ENCODE peak calls at places on chromosomes 2 and 18, in ten cellular contexts. J is ovary, X is K562, T is brain microvascular endothelial cell, U is tibial artery, Z is mucosa of descending colon, A is psoas muscle, W is nephron progenitor cell, G is progenitor cell of endocrine pancreas, K is fibroblast of villous mesenchyme. B is an unnamed sample.

GRCh38 chr18:29018976-29019375 is 842.0 kb upstream of the CDH2 start:
- DNase-seq in J (no peak), X (no peak), T (no peak), U (no peak), Z (no peak), A (no peak), W (no peak), G (no peak), K (no peak), B (no peak)

GRCh38 chr2:200373973-200374416 is 67.5 kb downstream of the SPATS2L start:
- DNase-seq in J (no peak), X (no peak), T (no peak), U (no peak), Z (no peak), A (no peak), W (no peak), G (no peak), K (no peak), B (peak)

GRCh38 chr2:238228700-238229099 is 11.1 kb downstream of the HES6 start:
- DNase-seq in J (no peak), X (no peak), T (no peak), U (no peak), Z (no peak), A (no peak), W (no peak), G (no peak), K (peak), B (no peak)

GRCh38 chr2:207836526-207837133 is 66.9 kb upstream of the FZD5 start:
- DNase-seq in J (no peak), X (no peak), T (no peak), U (no peak), Z (no peak), A (no peak), W (no peak), G (no peak), K (no peak), B (no peak)

GRCh38 chr18:53115876-53116585 is 776.0 kb downstream of the DCC start:
- DNase-seq in J (no peak), X (no peak), T (no peak), U (no peak), Z (no peak), A (no peak), W (no peak), G (no peak), K (no peak), B (no peak)

GRCh38 chr2:24821433-24821891 is 28.2 kb downstream of the CENPO start:
- DNase-seq in J (no peak), X (no peak), T (no peak), U (no peak), Z (peak), A (no peak), W (no peak), G (no peak), K (no peak), B (no peak)

GRCh38 chr2:46635442-46635841 is 156.1 kb downstream of the TMEM247 start:
- DNase-seq in J (no peak), X (no peak), T (no peak), U (no peak), Z (no peak), A (no peak), W (no peak), G (no peak), K (no peak), B (no peak)

GRCh38 chr2:12173271-12173942 is 427.0 kb downstream of the LPIN1 start:
- DNase-seq in J (no peak), X (no peak), T (no peak), U (no peak), Z (no peak), A (no peak), W (no peak), G (no peak), K (no peak), B (no peak)

GRCh38 chr2:83081835-83082522 is 1377.1 kb downstream of the SUCLG1 start:
- DNase-seq in J (no peak), X (peak), T (peak), U (no peak), Z (no peak), A (no peak), W (no peak), G (no peak), K (peak), B (no peak)

GRCh38 chr2:118670868-118671267 is 176.6 kb downstream of the EN1 start:
- DNase-seq in J (no peak), X (no peak), T (peak), U (no peak), Z (no peak), A (no peak), W (no peak), G (no peak), K (peak), B (no peak)

GRCh38 chr2:47056875-47057731 is 98.0 kb downstream of the STPG4 start:
- DNase-seq in J (no peak), X (no peak), T (no peak), U (no peak), Z (peak), A (peak), W (no peak), G (no peak), K (peak), B (peak)

GRCh38 chr2:38076710-38077430 is 919 bp upstream of the CYP1B1 start:
- DNase-seq in J (peak), X (peak), T (peak), U (peak), Z (peak), A (peak), W (peak), G (peak), K (peak), B (peak)

GRCh38 chr2:73255907-73256617 is 22.0 kb downstream of the CCT7 start:
- DNase-seq in J (no peak), X (no peak), T (no peak), U (no peak), Z (no peak), A (no peak), W (no peak), G (no peak), K (no peak), B (no peak)

GRCh38 chr2:19675856-19676460 is 225.8 kb downstream of the TTC32 start:
- DNase-seq in J (no peak), X (no peak), T (no peak), U (no peak), Z (no peak), A (no peak), W (no peak), G (no peak), K (peak), B (no peak)

GRCh38 chr2:161077367-161078210 is 82.6 kb upstream of the TANK start:
- DNase-seq in J (no peak), X (no peak), T (peak), U (no peak), Z (no peak), A (no peak), W (no peak), G (no peak), K (no peak), B (peak)

GRCh38 chr2:217974389-217975005 is 28.3 kb downstream of the TNS1 start:
- DNase-seq in J (no peak), X (no peak), T (no peak), U (peak), Z (no peak), A (no peak), W (no peak), G (no peak), K (no peak), B (no peak)

GRCh38 chr18:48706630-48707206 is 167.9 kb downstream of the CTIF start:
- DNase-seq in J (no peak), X (no peak), T (no peak), U (no peak), Z (no peak), A (no peak), W (no peak), G (no peak), K (no peak), B (no peak)

GRCh38 chr2:178128836-178129630 is 16.8 kb downstream of the RBM45 start:
- DNase-seq in J (no peak), X (no peak), T (peak), U (no peak), Z (no peak), A (no peak), W (no peak), G (no peak), K (peak), B (no peak)

GRCh38 chr2:95274291-95275150 is at the start of gene PROM2:
- DNase-seq in J (no peak), X (no peak), T (no peak), U (peak), Z (peak), A (peak), W (no peak), G (peak), K (no peak), B (no peak)

GRCh38 chr2:201806442-201806841 is at the start of gene CDK15:
- DNase-seq in J (peak), X (no peak), T (peak), U (no peak), Z (no peak), A (no peak), W (no peak), G (no peak), K (peak), B (no peak)

GRCh38 chr2:202609381-202610145 is 25.2 kb upstream of the FAM117B start:
- DNase-seq in J (no peak), X (no peak), T (no peak), U (no peak), Z (no peak), A (no peak), W (no peak), G (no peak), K (no peak), B (peak)

GRCh38 chr2:119678021-119678656 is 862 bp upstream of the TMEM177 start:
- DNase-seq in J (no peak), X (no peak), T (no peak), U (no peak), Z (peak), A (no peak), W (no peak), G (no peak), K (no peak), B (no peak)

GRCh38 chr2:64831977-64832328 is 157.2 kb upstream of the SLC1A4 start:
- DNase-seq in J (no peak), X (no peak), T (no peak), U (no peak), Z (no peak), A (no peak), W (no peak), G (no peak), K (no peak), B (no peak)

GRCh38 chr2:191885103-191885502 is 38.2 kb upstream of the CAVIN2 start:
- DNase-seq in J (no peak), X (no peak), T (no peak), U (no peak), Z (no peak), A (no peak), W (no peak), G (no peak), K (no peak), B (no peak)

GRCh38 chr2:127695491-127696472 is 5.5 kb upstream of the SFT2D3 start:
- DNase-seq in J (no peak), X (no peak), T (peak), U (peak), Z (no peak), A (peak), W (peak), G (no peak), K (peak), B (peak)

GRCh38 chr2:129058981-129059380 is 740.3 kb upstream of the HS6ST1 start:
- DNase-seq in J (no peak), X (no peak), T (no peak), U (no peak), Z (no peak), A (no peak), W (no peak), G (no peak), K (no peak), B (no peak)

GRCh38 chr2:170573660-170574059 is 141.5 kb upstream of the SP5 start:
- DNase-seq in J (no peak), X (no peak), T (no peak), U (no peak), Z (no peak), A (no peak), W (no peak), G (no peak), K (no peak), B (no peak)
- TF ChIP-seq CTCF in J (no peak), X (no peak), T (no peak), U (no peak), Z (no peak), A (no peak), W (no peak), G (no peak), K (no peak), B (no peak)

GRCh38 chr2:159117658-159118057 is 149.2 kb downstream of the TANC1 start:
- DNase-seq in J (no peak), X (no peak), T (no peak), U (no peak), Z (no peak), A (no peak), W (no peak), G (no peak), K (no peak), B (no peak)

GRCh38 chr2:159116922-159117321 is 148.5 kb downstream of the TANC1 start:
- DNase-seq in J (no peak), X (no peak), T (no peak), U (no peak), Z (no peak), A (no peak), W (no peak), G (no peak), K (no peak), B (no peak)

GRCh38 chr2:159118115-159118858 is 149.8 kb downstream of the TANC1 start:
- DNase-seq in J (peak), X (peak), T (peak), U (peak), Z (peak), A (peak), W (peak), G (peak), K (peak), B (peak)

GRCh38 chr2:159119652-159120257 is 151.3 kb downstream of the TANC1 start:
- DNase-seq in J (no peak), X (no peak), T (no peak), U (no peak), Z (no peak), A (no peak), W (no peak), G (no peak), K (peak), B (no peak)

GRCh38 chr2:159118859-159119510 is 150.5 kb downstream of the TANC1 start:
- DNase-seq in J (no peak), X (no peak), T (no peak), U (no peak), Z (no peak), A (no peak), W (no peak), G (no peak), K (no peak), B (no peak)
- TF ChIP-seq CTCF in J (no peak), X (no peak), T (no peak), U (no peak), Z (no peak), A (peak), W (peak), G (no peak), K (no peak), B (peak)

GRCh38 chr2:181952413-181953226 is 33.0 kb upstream of the PPP1R1C start:
- DNase-seq in J (no peak), X (no peak), T (no peak), U (no peak), Z (no peak), A (no peak), W (no peak), G (no peak), K (peak), B (no peak)

GRCh38 chr2:181957668-181958067 is 28.0 kb upstream of the PPP1R1C start:
- DNase-seq in J (no peak), X (no peak), T (no peak), U (no peak), Z (no peak), A (no peak), W (no peak), G (no peak), K (no peak), B (no peak)

GRCh38 chr2:181953773-181954537 is 31.7 kb upstream of the PPP1R1C start:
- DNase-seq in J (peak), X (peak), T (peak), U (no peak), Z (no peak), A (peak), W (peak), G (peak), K (peak), B (peak)

GRCh38 chr2:181955010-181955409 is 30.6 kb upstream of the PPP1R1C start:
- DNase-seq in J (no peak), X (no peak), T (peak), U (no peak), Z (no peak), A (no peak), W (no peak), G (no peak), K (peak), B (no peak)

GRCh38 chr2:181954538-181954883 is 31.1 kb upstream of the PPP1R1C start:
- DNase-seq in J (no peak), X (no peak), T (no peak), U (no peak), Z (no peak), A (no peak), W (no peak), G (no peak), K (peak), B (no peak)
- TF ChIP-seq CTCF in J (no peak), X (peak), T (no peak), U (no peak), Z (no peak), A (no peak), W (no peak), G (no peak), K (no peak), B (peak)

GRCh38 chr2:67295406-67295805 is 101.7 kb upstream of the ETAA1 start:
- DNase-seq in J (no peak), X (no peak), T (no peak), U (no peak), Z (no peak), A (no peak), W (no peak), G (no peak), K (peak), B (no peak)

GRCh38 chr2:67294218-67294617 is 102.9 kb upstream of the ETAA1 start:
- DNase-seq in J (no peak), X (no peak), T (no peak), U (no peak), Z (no peak), A (no peak), W (no peak), G (no peak), K (no peak), B (no peak)

GRCh38 chr2:67290451-67290991 is 106.6 kb upstream of the ETAA1 start:
- DNase-seq in J (no peak), X (no peak), T (peak), U (no peak), Z (no peak), A (no peak), W (no peak), G (no peak), K (peak), B (no peak)

GRCh38 chr2:67289921-67290371 is 107.2 kb upstream of the ETAA1 start:
- DNase-seq in J (no peak), X (no peak), T (peak), U (no peak), Z (no peak), A (no peak), W (no peak), G (no peak), K (peak), B (no peak)

GRCh38 chr2:67295851-67296250 is 101.3 kb upstream of the ETAA1 start:
- DNase-seq in J (no peak), X (no peak), T (no peak), U (no peak), Z (no peak), A (no peak), W (no peak), G (no peak), K (no peak), B (no peak)
- TF ChIP-seq CTCF in J (no peak), X (no peak), T (no peak), U (no peak), Z (no peak), A (no peak), W (no peak), G (no peak), K (no peak), B (no peak)

GRCh38 chr2:221478106-221478863 is 93.8 kb downstream of the EPHA4 start:
- DNase-seq in J (no peak), X (no peak), T (no peak), U (no peak), Z (no peak), A (no peak), W (no peak), G (no peak), K (no peak), B (no peak)

GRCh38 chr2:221482581-221483140 is 89.4 kb downstream of the EPHA4 start:
- DNase-seq in J (no peak), X (no peak), T (no peak), U (no peak), Z (no peak), A (no peak), W (no peak), G (no peak), K (no peak), B (no peak)

GRCh38 chr2:221477697-221478096 is 94.4 kb downstream of the EPHA4 start:
- DNase-seq in J (no peak), X (no peak), T (no peak), U (no peak), Z (no peak), A (no peak), W (no peak), G (no peak), K (no peak), B (no peak)

GRCh38 chr2:221476195-221476594 is 95.9 kb downstream of the EPHA4 start:
- DNase-seq in J (no peak), X (no peak), T (no peak), U (no peak), Z (no peak), A (no peak), W (no peak), G (no peak), K (no peak), B (no peak)

GRCh38 chr2:221480251-221480650 is 91.9 kb downstream of the EPHA4 start:
- DNase-seq in J (no peak), X (no peak), T (no peak), U (no peak), Z (no peak), A (no peak), W (no peak), G (no peak), K (no peak), B (no peak)
- TF ChIP-seq CTCF in J (no peak), X (no peak), T (no peak), U (no peak), Z (no peak), A (no peak), W (no peak), G (no peak), K (no peak), B (no peak)

GRCh38 chr2:45611020-45611737 is at the start of gene SRBD1:
- DNase-seq in J (peak), X (peak), T (peak), U (peak), Z (peak), A (peak), W (peak), G (peak), K (peak), B (peak)

GRCh38 chr2:45607701-45608100 is 3.4 kb downstream of the SRBD1 start:
- DNase-seq in J (no peak), X (peak), T (peak), U (no peak), Z (no peak), A (no peak), W (no peak), G (no peak), K (peak), B (no peak)

GRCh38 chr2:45612265-45612664 is 1.2 kb upstream of the SRBD1 start:
- DNase-seq in J (no peak), X (no peak), T (no peak), U (no peak), Z (no peak), A (no peak), W (peak), G (no peak), K (no peak), B (no peak)

GRCh38 chr2:45612741-45613140 is 1.7 kb upstream of the SRBD1 start:
- DNase-seq in J (no peak), X (no peak), T (no peak), U (no peak), Z (no peak), A (no peak), W (no peak), G (no peak), K (peak), B (no peak)

DNA sequence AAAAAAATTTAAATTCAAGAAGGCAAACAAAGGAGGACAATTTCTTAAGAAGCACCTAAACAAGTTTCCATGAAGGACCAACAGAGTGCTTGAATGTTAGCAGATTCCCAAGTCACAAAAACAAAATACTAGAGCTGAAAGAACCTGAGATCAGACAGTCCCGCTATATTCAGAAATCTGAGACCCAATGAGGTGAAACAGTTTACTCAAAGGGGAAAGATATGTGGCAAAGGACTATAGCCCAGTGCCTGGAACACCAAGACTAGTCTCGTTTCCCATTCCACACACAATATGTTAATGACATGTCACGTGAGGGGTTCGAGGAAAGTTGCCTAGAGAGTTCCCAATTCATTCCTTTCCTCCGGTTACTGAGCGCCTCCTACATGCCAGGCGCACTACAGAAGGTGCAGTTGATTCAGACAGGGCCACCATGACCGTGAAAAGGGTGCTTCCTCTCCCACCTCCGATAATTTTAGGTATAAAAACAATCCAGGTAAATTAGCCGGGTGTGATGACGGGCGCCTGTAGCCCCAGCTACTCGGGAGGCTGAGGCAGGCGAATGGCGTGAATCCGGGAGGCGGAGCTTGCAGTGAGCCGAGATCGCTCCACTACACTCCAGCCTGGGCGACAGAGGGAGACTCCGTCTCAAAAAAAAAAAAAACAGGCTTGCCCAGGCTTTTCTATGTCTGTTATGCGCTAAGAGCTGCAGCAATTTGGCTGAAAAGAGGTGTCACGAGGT is 617 bp downstream of the SRBD1 start:
- DNase-seq in J (peak), X (peak), T (peak), U (peak), Z (peak), A (peak), W (peak), G (peak), K (peak), B (peak)
- TF ChIP-seq CTCF in J (no peak), X (peak), T (peak), U (no peak), Z (peak), A (peak), W (no peak), G (peak), K (peak), B (peak)

B was measured in activated CD8-positive, alpha-beta T cell treated with anti-CD3 and anti-CD28 coated beads for 36 hours.